ENCODE peak calls at places on chromosomes 5 and 9, in four cellular contexts. One of them, this sample, is unnamed.

GRCh38 chr9:128593856-128594255 is 41.5 kb downstream of the SPTAN1 start:
- DNase-seq in HCT116: no peak
- DNase-seq in H1: no peak
- DNase-seq in HepG2: no peak
- DNase-seq in this sample: no peak

GRCh38 chr5:54215233-54215736 is 95.1 kb downstream of the ARL15 start:
- DNase-seq in HepG2: no peak
- DNase-seq in H1: no peak
- DNase-seq in HCT116: no peak
- DNase-seq in this sample: no peak

GRCh38 chr5:168882283-168882682 is 303.1 kb upstream of the PANK3 start:
- DNase-seq in H1: no peak
- DNase-seq in HCT116: no peak
- DNase-seq in HepG2: no peak
- DNase-seq in this sample: no peak

GRCh38 chr5:61675015-61675692 is 343.1 kb downstream of the ZSWIM6 start:
- DNase-seq in HCT116: peak
- DNase-seq in H1: no peak
- DNase-seq in HepG2: peak
- DNase-seq in this sample: no peak

GRCh38 chr9:4553951-4554381 is 63.7 kb downstream of the SLC1A1 start:
- DNase-seq in HCT116: no peak
- DNase-seq in H1: no peak
- DNase-seq in HepG2: no peak
- DNase-seq in this sample: no peak

GRCh38 chr5:172943283-172943841 is 15.9 kb upstream of the RPL26L1 start:
- DNase-seq in HCT116: no peak
- DNase-seq in H1: no peak
- DNase-seq in HepG2: no peak
- DNase-seq in this sample: peak

GRCh38 chr9:136551401-136552116 is 5.7 kb upstream of the NOTCH1 start:
- DNase-seq in HCT116: no peak
- DNase-seq in H1: peak
- DNase-seq in HepG2: no peak
- DNase-seq in this sample: peak

GRCh38 chr5:41598011-41598410 is 87.6 kb upstream of the PLCXD3 start:
- DNase-seq in HCT116: no peak
- DNase-seq in HepG2: no peak
- DNase-seq in H1: no peak
- DNase-seq in this sample: no peak

GRCh38 chr5:60789541-60789940 is 54.5 kb downstream of the ELOVL7 start:
- DNase-seq in HCT116: no peak
- DNase-seq in H1: no peak
- DNase-seq in HepG2: no peak
- DNase-seq in this sample: no peak

GRCh38 chr9:79353856-79354520 is 217.8 kb upstream of the TLE4 start:
- DNase-seq in HepG2: no peak
- DNase-seq in H1: no peak
- DNase-seq in HCT116: no peak
- DNase-seq in this sample: no peak

GRCh38 chr5:16108418-16108817 is 71.2 kb downstream of the MARCHF11 start:
- DNase-seq in HepG2: no peak
- DNase-seq in HCT116: no peak
- DNase-seq in H1: no peak
- DNase-seq in this sample: no peak

GRCh38 chr9:35826071-35826701 is 2.3 kb downstream of the FAM221B start:
- DNase-seq in HepG2: peak
- DNase-seq in H1: peak
- DNase-seq in HCT116: peak
- DNase-seq in this sample: peak

GRCh38 chr9:72371151-72371550 is 6.1 kb upstream of the ZFAND5 start:
- DNase-seq in H1: no peak
- DNase-seq in HepG2: no peak
- DNase-seq in HCT116: no peak
- DNase-seq in this sample: no peak

GRCh38 chr9:15253197-15253596 is 53.8 kb downstream of the TTC39B start:
- DNase-seq in HCT116: no peak
- DNase-seq in HepG2: no peak
- DNase-seq in H1: no peak
- DNase-seq in this sample: no peak

GRCh38 chr5:171419663-171420428 is 399 bp downstream of the FGF18 start:
- DNase-seq in HepG2: no peak
- DNase-seq in H1: peak
- DNase-seq in HCT116: no peak
- DNase-seq in this sample: no peak

GRCh38 chr5:142529626-142530278 is 156.1 kb downstream of the FGF1 start:
- DNase-seq in HepG2: peak
- DNase-seq in H1: no peak
- DNase-seq in HCT116: peak
- DNase-seq in this sample: no peak

GRCh38 chr5:163330723-163331668 is 106.4 kb upstream of the CCNG1 start:
- DNase-seq in HepG2: no peak
- DNase-seq in HCT116: no peak
- DNase-seq in H1: peak
- DNase-seq in this sample: no peak

GRCh38 chr5:128825826-128826225 is 139.5 kb upstream of the SLC27A6 start:
- DNase-seq in HCT116: no peak
- DNase-seq in H1: no peak
- DNase-seq in HepG2: no peak
- DNase-seq in this sample: no peak

GRCh38 chr5:119578937-119579336 is 50.4 kb upstream of the FAM170A start:
- DNase-seq in HCT116: peak
- DNase-seq in H1: no peak
- DNase-seq in HepG2: peak
- DNase-seq in this sample: peak

GRCh38 chr5:41649659-41650058 is 139.3 kb upstream of the PLCXD3 start:
- DNase-seq in H1: no peak
- DNase-seq in HCT116: no peak
- DNase-seq in HepG2: no peak
- DNase-seq in this sample: no peak

GRCh38 chr5:117829646-117830045 is 1158.7 kb downstream of the DTWD2 start:
- DNase-seq in HCT116: no peak
- DNase-seq in H1: no peak
- DNase-seq in HepG2: no peak
- DNase-seq in this sample: no peak

GRCh38 chr9:86822006-86822405 is 125.3 kb downstream of the GAS1 start:
- DNase-seq in HCT116: no peak
- DNase-seq in H1: no peak
- DNase-seq in HepG2: no peak
- DNase-seq in this sample: no peak

GRCh38 chr5:78648359-78649219 is at the start of gene LHFPL2:
- DNase-seq in H1: peak
- DNase-seq in HepG2: no peak
- DNase-seq in HCT116: no peak
- DNase-seq in this sample: peak

GRCh38 chr5:132059043-132059695 is 1.3 kb upstream of the IL3 start:
- DNase-seq in H1: peak
- DNase-seq in HCT116: no peak
- DNase-seq in HepG2: no peak
- DNase-seq in this sample: no peak

GRCh38 chr9:36835271-36835996 is 198.6 kb downstream of the PAX5 start:
- DNase-seq in H1: no peak
- DNase-seq in HCT116: no peak
- DNase-seq in HepG2: no peak
- DNase-seq in this sample: no peak

GRCh38 chr5:17455937-17456336 is 42.1 kb upstream of the TAF11L2 start:
- DNase-seq in HepG2: no peak
- DNase-seq in H1: no peak
- DNase-seq in HCT116: no peak
- DNase-seq in this sample: no peak

GRCh38 chr9:80699551-80699998 is 989.8 kb downstream of the TLE1 start:
- DNase-seq in HepG2: no peak
- DNase-seq in HCT116: no peak
- DNase-seq in H1: no peak
- DNase-seq in this sample: no peak

GRCh38 chr9:110880123-110880522 is 158.1 kb downstream of the LPAR1 start:
- DNase-seq in HCT116: no peak
- DNase-seq in HepG2: no peak
- DNase-seq in H1: no peak
- DNase-seq in this sample: no peak

GRCh38 chr5:35089688-35090314 is 42.1 kb upstream of the AGXT2 start:
- DNase-seq in H1: peak
- DNase-seq in HCT116: peak
- DNase-seq in HepG2: peak
- DNase-seq in this sample: peak

GRCh38 chr9:114580609-114581193 is 6.9 kb upstream of the ATP6V1G1 start:
- DNase-seq in H1: no peak
- DNase-seq in HCT116: no peak
- DNase-seq in HepG2: no peak
- DNase-seq in this sample: no peak

GRCh38 chr5:157148734-157149615 is 6.3 kb upstream of the MED7 start:
- DNase-seq in HCT116: peak
- DNase-seq in HepG2: peak
- DNase-seq in H1: peak
- DNase-seq in this sample: peak

GRCh38 chr5:84286662-84287061 is 98.0 kb downstream of the EDIL3 start:
- DNase-seq in H1: no peak
- DNase-seq in HCT116: no peak
- DNase-seq in HepG2: no peak
- DNase-seq in this sample: no peak

GRCh38 chr5:84290161-84290560 is 94.5 kb downstream of the EDIL3 start:
- DNase-seq in HepG2: no peak
- DNase-seq in HCT116: no peak
- DNase-seq in H1: no peak
- DNase-seq in this sample: no peak

GRCh38 chr5:84290673-84291072 is 94.0 kb downstream of the EDIL3 start:
- DNase-seq in HepG2: no peak
- DNase-seq in HCT116: no peak
- DNase-seq in H1: no peak
- DNase-seq in this sample: no peak

GRCh38 chr5:84292000-84292642 is 92.6 kb downstream of the EDIL3 start:
- DNase-seq in H1: no peak
- DNase-seq in HCT116: no peak
- DNase-seq in HepG2: no peak
- DNase-seq in this sample: no peak

DNA sequence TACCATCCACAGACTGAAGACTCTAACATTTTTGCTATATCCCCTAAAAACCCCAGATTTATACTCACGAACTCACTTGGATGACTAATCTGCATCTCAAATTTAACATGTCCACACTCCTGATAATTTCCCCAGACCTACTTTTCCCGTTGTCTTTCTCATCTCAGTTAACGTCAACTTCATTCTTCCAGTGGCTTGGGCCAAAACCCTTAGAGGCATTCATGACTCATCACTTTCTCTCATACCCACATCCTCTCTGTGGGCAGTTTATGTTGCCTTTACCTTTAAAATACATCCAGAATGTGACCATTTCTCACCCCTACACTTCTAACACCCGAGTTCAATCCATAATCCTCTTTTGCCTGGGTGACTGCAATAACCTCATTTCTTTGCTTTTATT is 96.7 kb downstream of the EDIL3 start:
- DNase-seq in HCT116: peak
- DNase-seq in H1: no peak
- DNase-seq in HepG2: no peak
- DNase-seq in this sample: no peak
- TF ChIP-seq FOSL1 in HCT116: peak
- TF ChIP-seq FOSL1 in H1: no peak
- TF ChIP-seq FOSL1 in HepG2: no peak
- TF ChIP-seq FOSL1 in this sample: no peak

DNA sequence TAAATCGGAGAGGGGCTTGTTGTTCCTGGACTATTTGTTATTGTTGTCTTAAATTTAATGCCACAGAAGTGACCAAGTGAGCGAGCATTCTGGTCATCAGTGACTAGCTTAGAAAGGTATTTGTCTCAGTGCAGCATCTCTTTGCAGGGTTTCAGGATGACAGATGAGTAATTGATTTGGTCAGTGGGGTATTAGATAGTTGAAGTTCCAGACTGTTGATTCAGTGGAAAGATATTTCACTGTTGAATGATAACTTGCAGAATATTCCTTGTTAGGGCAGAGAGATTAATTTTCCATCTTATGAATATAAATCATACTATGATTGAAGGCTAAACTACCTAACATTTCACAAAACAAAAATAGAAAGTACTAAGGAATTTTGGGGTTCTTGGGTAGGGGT is 122.4 kb downstream of the TRIO start:
- DNase-seq in H1: no peak
- DNase-seq in HepG2: peak
- DNase-seq in HCT116: peak
- DNase-seq in this sample: no peak
- TF ChIP-seq FOSL1 in H1: no peak
- TF ChIP-seq FOSL1 in HepG2: no peak
- TF ChIP-seq FOSL1 in HCT116: peak
- TF ChIP-seq FOSL1 in this sample: no peak

GRCh38 chr9:95382433-95382832 is 64.9 kb upstream of the FANCC start:
- DNase-seq in HCT116: peak
- DNase-seq in H1: peak
- DNase-seq in HepG2: no peak
- DNase-seq in this sample: no peak

GRCh38 chr9:95385521-95385920 is 68.0 kb upstream of the FANCC start:
- DNase-seq in H1: peak
- DNase-seq in HepG2: no peak
- DNase-seq in HCT116: no peak
- DNase-seq in this sample: no peak

GRCh38 chr9:95381243-95381642 is 63.7 kb upstream of the FANCC start:
- DNase-seq in H1: peak
- DNase-seq in HepG2: no peak
- DNase-seq in HCT116: no peak
- DNase-seq in this sample: no peak

GRCh38 chr9:95383198-95383673 is 65.7 kb upstream of the FANCC start:
- DNase-seq in H1: peak
- DNase-seq in HCT116: peak
- DNase-seq in HepG2: peak
- DNase-seq in this sample: no peak

DNA sequence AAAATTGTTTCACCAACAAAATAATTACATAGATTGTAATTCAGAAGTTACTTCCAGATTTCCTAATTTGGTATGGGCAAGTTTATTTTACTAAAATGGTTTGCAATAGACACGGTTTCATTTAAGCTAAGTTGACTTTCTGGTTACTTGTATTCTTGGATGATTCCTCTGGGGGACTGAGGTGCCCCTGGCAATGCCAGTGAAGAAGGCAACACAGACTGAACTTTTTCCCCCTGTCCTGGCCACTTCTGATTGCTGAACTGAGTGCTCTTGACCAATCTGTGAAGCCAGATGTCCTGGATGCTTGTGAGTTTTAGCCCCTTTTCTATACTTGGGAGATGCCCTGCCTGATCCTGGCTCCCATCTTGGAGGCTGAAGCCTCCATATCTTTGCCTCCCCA is 66.3 kb upstream of the FANCC start:
- DNase-seq in HCT116: no peak
- DNase-seq in HepG2: no peak
- DNase-seq in H1: no peak
- DNase-seq in this sample: no peak
- TF ChIP-seq FOSL1 in HCT116: no peak
- TF ChIP-seq FOSL1 in HepG2: no peak
- TF ChIP-seq FOSL1 in H1: no peak
- TF ChIP-seq FOSL1 in this sample: no peak

GRCh38 chr5:159444441-159445082 is 114.3 kb upstream of the IL12B start:
- DNase-seq in HCT116: peak
- DNase-seq in H1: no peak
- DNase-seq in HepG2: peak
- DNase-seq in this sample: peak
- TF ChIP-seq FOSL1 in HCT116: no peak
- TF ChIP-seq FOSL1 in H1: no peak
- TF ChIP-seq FOSL1 in HepG2: no peak
- TF ChIP-seq FOSL1 in this sample: no peak

GRCh38 chr5:3595102-3595961 is at the start of gene IRX1:
- DNase-seq in H1: peak
- DNase-seq in HCT116: no peak
- DNase-seq in HepG2: no peak
- DNase-seq in this sample: no peak
- TF ChIP-seq FOSL1 in H1: no peak
- TF ChIP-seq FOSL1 in HCT116: no peak
- TF ChIP-seq FOSL1 in HepG2: no peak
- TF ChIP-seq FOSL1 in this sample: no peak